ENCODE peak calls at places on chromosomes 4 and X, in seven cellular contexts. W, K, F, B, I, D and A are unnamed samples.

GRCh38 chr4:152168960-152169616 is 366.8 kb downstream of the FBXW7 start:
- DNase-seq in I (no peak), B (no peak), D (no peak), W (peak), F (no peak), K (no peak), A (no peak)

GRCh38 chrX:154096140-154097002 is 1.1 kb downstream of the MECP2 start:
- DNase-seq in K (no peak), D (peak), B (peak), F (no peak), I (peak), W (no peak), A (no peak)

GRCh38 chrX:72208126-72208525 is 26.6 kb downstream of the PIN4 start:
- DNase-seq in F (no peak), I (no peak), K (no peak), B (no peak), W (no peak), D (peak), A (no peak)

GRCh38 chr4:36341936-36342335 is 60.5 kb downstream of the DTHD1 start:
- DNase-seq in K (no peak), F (no peak), D (no peak), W (no peak), B (no peak), I (no peak), A (no peak)

GRCh38 chr4:71860643-71861042 is 76.8 kb upstream of the GC start:
- DNase-seq in K (peak), W (peak), F (no peak), B (no peak), I (no peak), D (no peak), A (no peak)

GRCh38 chr4:187128971-187129370 is 405.3 kb upstream of the FAT1 start:
- DNase-seq in W (no peak), I (no peak), K (no peak), B (no peak), D (peak), F (no peak), A (peak)

GRCh38 chr4:3193531-3194203 is 55.3 kb upstream of the MSANTD1 start:
- DNase-seq in D (peak), W (no peak), F (no peak), K (peak), B (no peak), I (peak), A (no peak)

GRCh38 chr4:34766935-34767859 is 1477.1 kb downstream of the ARAP2 start:
- DNase-seq in B (no peak), D (no peak), I (no peak), W (no peak), K (no peak), F (no peak), A (no peak)

GRCh38 chrX:17737707-17738001 is 361 bp downstream of the SCML1 start:
- DNase-seq in K (no peak), W (no peak), D (no peak), B (no peak), I (no peak), F (no peak), A (no peak)

GRCh38 chr4:39510348-39510929 is 16.8 kb downstream of the UGDH start:
- DNase-seq in D (no peak), K (no peak), B (no peak), W (no peak), F (no peak), I (no peak), A (no peak)

GRCh38 chrX:114097866-114098265 is 486.0 kb upstream of the HTR2C start:
- DNase-seq in K (no peak), I (no peak), D (no peak), W (no peak), F (no peak), B (no peak), A (no peak)

GRCh38 chr4:88659061-88659889 is 38.4 kb downstream of the NAP1L5 start:
- DNase-seq in I (peak), D (peak), F (peak), B (peak), K (peak), W (peak), A (peak)

GRCh38 chr4:143581331-143581961 is 67.9 kb downstream of the SMARCA5 start:
- DNase-seq in K (peak), I (no peak), D (no peak), F (no peak), W (peak), B (no peak), A (no peak)

GRCh38 chr4:26248647-26249046 is 72.2 kb upstream of the RBPJ start:
- DNase-seq in W (no peak), B (no peak), K (no peak), F (no peak), D (no peak), I (peak), A (no peak)

GRCh38 chrX:63186137-63186536 is 165.0 kb downstream of the SPIN4 start:
- DNase-seq in D (no peak), F (no peak), I (no peak), B (no peak), W (no peak), K (no peak), A (no peak)

GRCh38 chr4:2417765-2418651 is at the start of gene ZFYVE28:
- DNase-seq in F (no peak), D (peak), K (no peak), B (no peak), W (peak), I (no peak), A (no peak)

GRCh38 chrX:23503835-23504539 is 163.3 kb upstream of the PRDX4 start:
- DNase-seq in K (no peak), I (peak), D (peak), F (no peak), W (peak), B (peak), A (peak)

GRCh38 chr4:4782969-4783368 is 76.5 kb upstream of the MSX1 start:
- DNase-seq in D (peak), I (peak), F (no peak), W (no peak), B (no peak), K (no peak), A (no peak)

GRCh38 chrX:107654778-107655761 is 26.8 kb downstream of the PRPS1 start:
- DNase-seq in K (peak), I (peak), D (peak), W (peak), B (peak), F (no peak), A (peak)

GRCh38 chr4:182839256-182839655 is 77.9 kb downstream of the DCTD start:
- DNase-seq in F (no peak), I (no peak), W (no peak), K (no peak), D (no peak), B (no peak), A (no peak)

GRCh38 chrX:12210196-12210815 is 72.0 kb downstream of the FRMPD4 start:
- DNase-seq in D (peak), F (no peak), I (peak), W (no peak), B (no peak), K (no peak), A (peak)

GRCh38 chrX:118974908-118975671 is 672 bp downstream of the LONRF3 start:
- DNase-seq in D (peak), W (peak), F (no peak), K (no peak), I (no peak), B (peak), A (no peak)

GRCh38 chr4:32624943-32625603 is 1904.9 kb downstream of the PCDH7 start:
- DNase-seq in W (no peak), D (peak), I (no peak), K (no peak), B (no peak), F (no peak), A (no peak)

GRCh38 chrX:25028726-25029125 is 13.0 kb upstream of the ARX start:
- DNase-seq in K (no peak), F (no peak), W (no peak), D (peak), I (peak), B (no peak), A (no peak)

GRCh38 chrX:147340947-147341346 is 526.4 kb upstream of the CXorf51A start:
- DNase-seq in W (no peak), B (no peak), D (no peak), I (no peak), K (no peak), F (no peak), A (no peak)

GRCh38 chrX:6149231-6149870 is 79.3 kb downstream of the NLGN4X start:
- DNase-seq in K (no peak), D (no peak), W (no peak), F (no peak), B (no peak), I (no peak), A (no peak)

GRCh38 chr4:79747252-79747651 is 325.8 kb downstream of the ANTXR2 start:
- DNase-seq in I (no peak), D (no peak), F (no peak), K (no peak), B (no peak), W (no peak), A (no peak)

GRCh38 chrX:10939384-10939783 is 171.7 kb upstream of the HCCS start:
- DNase-seq in F (no peak), B (no peak), W (no peak), K (no peak), D (no peak), I (no peak), A (peak)

GRCh38 chrX:124518888-124519287 is 172.5 kb downstream of the SH2D1A start:
- DNase-seq in W (no peak), D (peak), I (no peak), K (no peak), F (no peak), B (no peak), A (no peak)

GRCh38 chrX:40465735-40466551 is 114.8 kb upstream of the ATP6AP2 start:
- DNase-seq in I (no peak), D (no peak), B (no peak), F (no peak), W (no peak), K (peak), A (no peak)

GRCh38 chr4:86274642-86275041 is 85.2 kb downstream of the MAPK10 start:
- DNase-seq in F (no peak), I (no peak), K (no peak), B (no peak), W (no peak), D (no peak), A (no peak)

GRCh38 chr4:86269354-86269753 is 90.5 kb downstream of the MAPK10 start:
- DNase-seq in D (no peak), K (no peak), W (no peak), F (no peak), I (no peak), B (no peak), A (no peak)

GRCh38 chr4:86271057-86271456 is 88.8 kb downstream of the MAPK10 start:
- DNase-seq in B (no peak), I (no peak), F (no peak), K (no peak), W (no peak), D (no peak), A (no peak)
- H3K4me2 ChIP-seq in B (no peak), I (no peak), F (no peak), K (no peak), W (no peak), D (no peak), A (no peak)

GRCh38 chr4:7208509-7209451 is 16.4 kb downstream of the SORCS2 start:
- DNase-seq in F (no peak), K (no peak), B (no peak), W (no peak), I (no peak), D (no peak), A (no peak)

GRCh38 chr4:7206385-7206784 is 14.0 kb downstream of the SORCS2 start:
- DNase-seq in F (no peak), B (peak), D (peak), W (no peak), I (peak), K (no peak), A (no peak)

GRCh38 chr4:7204656-7205387 is 12.5 kb downstream of the SORCS2 start:
- DNase-seq in D (no peak), B (no peak), I (no peak), K (no peak), F (no peak), W (no peak), A (no peak)

GRCh38 chr4:7207791-7208231 is 15.5 kb downstream of the SORCS2 start:
- DNase-seq in I (no peak), K (no peak), W (no peak), B (no peak), F (no peak), D (peak), A (no peak)

DNA sequence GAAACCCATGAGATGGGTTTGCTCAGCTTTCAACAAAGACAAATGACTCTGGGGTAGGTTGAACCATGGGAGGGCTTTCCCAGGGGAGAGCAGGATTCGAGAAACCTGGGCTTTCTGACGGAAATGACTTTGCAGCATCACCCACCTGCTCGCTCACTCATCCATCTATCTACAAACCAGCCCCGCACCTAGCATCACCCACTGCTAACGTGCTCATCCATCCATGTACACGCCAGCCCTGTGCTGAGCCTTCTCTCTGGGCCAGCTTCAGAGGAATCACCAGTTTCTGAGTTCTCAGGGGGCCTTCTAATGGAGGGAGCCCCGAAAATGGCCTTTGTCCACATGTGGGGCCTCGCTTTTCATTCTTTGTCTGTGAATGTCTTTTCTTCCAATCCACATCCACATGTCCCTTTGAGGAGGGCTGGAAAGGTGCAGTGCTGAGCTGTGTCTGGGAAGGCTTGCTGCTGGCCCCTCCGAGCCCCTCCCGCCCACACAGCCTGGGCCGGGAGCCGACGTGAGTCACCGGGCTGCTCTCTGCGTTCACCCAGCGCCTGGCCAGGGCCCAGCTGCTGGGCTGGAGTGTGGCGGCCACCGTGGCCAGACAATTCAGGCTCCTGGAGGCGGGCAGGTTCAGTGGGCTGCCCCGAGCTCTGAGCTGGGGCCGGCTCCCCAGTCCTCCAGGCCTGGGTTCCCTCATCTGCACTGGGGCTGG is 14.7 kb downstream of the SORCS2 start:
- DNase-seq in W (peak), F (no peak), I (peak), B (peak), D (peak), K (no peak), A (no peak)
- H2AFZ ChIP-seq in W (peak), F (no peak), I (no peak), B (peak), D (peak), K (no peak), A (no peak)

GRCh38 chr4:165151734-165152133 is 39.1 kb upstream of the TMEM192 start:
- DNase-seq in D (peak), K (no peak), I (peak), F (no peak), W (no peak), B (no peak), A (peak)

GRCh38 chr4:165158762-165159161 is 46.1 kb upstream of the TMEM192 start:
- DNase-seq in B (no peak), F (no peak), W (no peak), D (no peak), I (no peak), K (no peak), A (no peak)

GRCh38 chr4:165154482-165154881 is 41.8 kb upstream of the TMEM192 start:
- DNase-seq in W (no peak), B (no peak), F (no peak), I (no peak), D (no peak), K (no peak), A (no peak)

GRCh38 chr4:165152527-165152926 is 39.9 kb upstream of the TMEM192 start:
- DNase-seq in W (no peak), I (peak), B (no peak), D (peak), K (no peak), F (no peak), A (no peak)

DNA sequence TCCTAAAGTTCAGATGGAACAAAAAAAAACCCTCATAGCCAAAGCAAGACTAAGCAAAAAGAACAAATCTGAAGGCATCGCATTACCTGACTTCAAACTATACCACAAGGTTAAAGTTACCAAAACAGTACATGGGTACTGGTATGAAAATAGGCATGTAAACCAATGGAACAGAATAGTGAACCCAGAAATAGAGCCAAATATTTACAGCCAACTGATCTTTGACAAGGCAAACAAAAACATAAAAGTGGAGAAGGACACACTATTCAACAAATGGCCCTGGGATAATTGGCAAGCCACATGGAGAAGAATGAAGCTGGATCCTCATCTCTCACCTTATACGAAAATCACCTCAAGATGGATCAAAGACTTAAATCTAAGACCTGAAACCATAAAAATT is 44.2 kb upstream of the TMEM192 start:
- DNase-seq in F (no peak), I (no peak), W (no peak), D (no peak), B (no peak), K (no peak), A (no peak)
- H3K4me2 ChIP-seq in F (no peak), I (no peak), W (no peak), D (no peak), B (no peak), K (no peak), A (no peak)

GRCh38 chr4:149121015-149121404 is 678.8 kb upstream of the NR3C2 start:
- DNase-seq in K (no peak), W (no peak), D (no peak), F (no peak), I (no peak), B (no peak), A (no peak)

DNA sequence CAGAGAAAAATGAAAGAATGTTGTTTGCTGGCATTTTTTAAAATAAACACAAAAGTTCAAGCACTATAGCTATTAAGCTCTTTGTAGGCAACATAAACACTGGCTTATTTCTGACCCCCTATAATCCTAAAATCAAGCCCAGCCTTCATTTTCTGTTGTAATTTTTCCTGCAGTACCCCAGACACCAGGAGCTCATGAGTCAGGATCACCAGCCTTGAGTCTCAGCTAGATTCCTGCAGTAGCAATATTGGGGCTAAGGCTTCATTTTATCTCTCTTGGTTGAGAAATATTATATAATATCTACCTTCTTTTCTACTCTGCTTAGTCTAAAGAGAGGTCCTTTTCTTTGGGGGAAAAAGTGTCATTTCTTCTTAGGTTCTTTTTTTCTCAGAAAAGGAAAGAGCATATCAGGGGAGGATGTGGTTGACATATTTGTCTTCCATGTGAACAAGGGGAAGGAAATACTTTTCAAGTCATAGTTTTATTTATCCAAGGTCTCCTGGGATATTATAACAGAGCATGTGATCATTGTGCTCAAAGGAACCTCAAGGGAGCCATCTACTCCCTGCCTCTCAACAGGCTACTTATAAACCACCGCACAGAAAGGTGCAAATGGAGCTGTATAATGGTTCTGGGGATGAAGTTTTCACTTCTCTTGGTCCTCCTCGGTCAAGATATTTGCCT is 678.3 kb upstream of the NR3C2 start:
- DNase-seq in W (no peak), D (peak), F (no peak), I (peak), B (no peak), K (no peak), A (no peak)
- H2AFZ ChIP-seq in W (no peak), D (peak), F (no peak), I (no peak), B (no peak), K (no peak), A (no peak)